ENCODE peak calls at places on chromosomes 6 and 20, in nine cellular contexts. C is GM10248, J is K562, N is OCI-LY7, Q is heart left ventricle, S is MCF 10A, X is GM12865, K is H9, H is cardiac fibroblast. D is an unnamed sample.

GRCh38 chr6:134436281-134436815 is 118.4 kb upstream of the SGK1 start:
- DNase-seq in C (peak; percentile 61), J (peak; percentile 62), N (peak; percentile 37), Q (no peak), S (peak; percentile 94), X (peak; percentile 80), K (no peak), H (peak; percentile 99), D (peak; percentile 86)

GRCh38 chr6:26234421-26235239 is 130.4 kb upstream of the BTN3A2 start:
- DNase-seq in C (peak; percentile 73), J (peak; percentile 71), N (peak; percentile 90), Q (peak; percentile 48), S (peak; percentile 90), X (peak; percentile 96), K (peak; percentile 67), H (peak; percentile 91), D (peak; percentile 54)

GRCh38 chr20:32678948-32679347 is 5.2 kb upstream of the C20orf203 start:
- DNase-seq in C (no peak), J (no peak), N (no peak), Q (no peak), S (peak; percentile 85), X (no peak), K (no peak), H (no peak), D (no peak)

GRCh38 chr20:58448958-58449357 is 59.9 kb downstream of the VAPB start:
- DNase-seq in C (no peak), J (no peak), N (no peak), Q (no peak), S (no peak), X (no peak), K (no peak), H (no peak), D (no peak)

GRCh38 chr6:43412541-43412940 is 14.8 kb upstream of the ABCC10 start:
- DNase-seq in C (no peak), J (no peak), N (no peak), Q (no peak), S (no peak), X (no peak), K (no peak), H (no peak), D (no peak)

GRCh38 chr20:39631557-39631956 is 669.4 kb downstream of the DHX35 start:
- DNase-seq in C (no peak), J (no peak), N (no peak), Q (no peak), S (peak; percentile 41), X (no peak), K (no peak), H (peak; percentile 13), D (peak; percentile 16)

GRCh38 chr6:98463038-98463437 is 371.3 kb upstream of the POU3F2 start:
- DNase-seq in C (no peak), J (no peak), N (no peak), Q (no peak), S (no peak), X (no peak), K (no peak), H (no peak), D (no peak)

GRCh38 chr20:13494019-13494418 is 144.7 kb downstream of the TASP1 start:
- DNase-seq in C (no peak), J (no peak), N (no peak), Q (no peak), S (no peak), X (no peak), K (no peak), H (peak; percentile 47), D (no peak)

GRCh38 chr6:83378621-83379388 is 52.0 kb downstream of the ME1 start:
- DNase-seq in C (no peak), J (no peak), N (no peak), Q (no peak), S (peak; percentile 17), X (no peak), K (no peak), H (peak; percentile 79), D (peak; percentile 71)

GRCh38 chr6:134757911-134758361 is 192.0 kb downstream of the ALDH8A1 start:
- DNase-seq in C (no peak), J (no peak), N (no peak), Q (no peak), S (peak; percentile 56), X (no peak), K (no peak), H (peak; percentile 15), D (no peak)

GRCh38 chr20:34574861-34575260 is 16.3 kb downstream of the MAP1LC3A start:
- DNase-seq in C (no peak), J (no peak), N (no peak), Q (no peak), S (no peak), X (no peak), K (no peak), H (no peak), D (no peak)

GRCh38 chr20:31566658-31567379 is 38.3 kb upstream of the ID1 start:
- DNase-seq in C (no peak), J (peak; percentile 49), N (peak; percentile 67), Q (no peak), S (peak; percentile 88), X (peak; percentile 53), K (peak; percentile 69), H (no peak), D (no peak)

GRCh38 chr6:117449549-117450439 is 24.1 kb upstream of the ROS1 start:
- DNase-seq in C (peak; percentile 21), J (peak; percentile 15), N (peak; percentile 62), Q (peak; percentile 41), S (peak; percentile 78), X (peak; percentile 78), K (peak; percentile 46), H (peak; percentile 94), D (peak; percentile 85)

GRCh38 chr6:52330470-52330869 is 31.5 kb upstream of the PAQR8 start:
- DNase-seq in C (no peak), J (no peak), N (no peak), Q (no peak), S (no peak), X (no peak), K (no peak), H (no peak), D (no peak)

GRCh38 chr6:21595265-21595950 is 1.9 kb downstream of the SOX4 start:
- DNase-seq in C (peak; percentile 33), J (no peak), N (peak; percentile 38), Q (peak; percentile 37), S (peak; percentile 49), X (peak; percentile 69), K (no peak), H (peak; percentile 39), D (no peak)
- TF ChIP-seq CTCF in C (no peak), J (no peak), N (no peak), Q (no peak), S (peak; percentile 21), X (peak; percentile 18), K (peak; percentile 37), H (no peak), D (peak; percentile 7)

GRCh38 chr6:97053643-97054411 is 129.3 kb downstream of the KLHL32 start:
- DNase-seq in C (no peak), J (no peak), N (peak; percentile 23), Q (no peak), S (no peak), X (no peak), K (no peak), H (peak; percentile 59), D (peak; percentile 15)

GRCh38 chr6:97064578-97064977 is 140.1 kb downstream of the KLHL32 start:
- DNase-seq in C (no peak), J (no peak), N (no peak), Q (no peak), S (no peak), X (no peak), K (peak; percentile 59), H (no peak), D (no peak)

GRCh38 chr6:97060254-97060653 is 135.7 kb downstream of the KLHL32 start:
- DNase-seq in C (no peak), J (no peak), N (no peak), Q (no peak), S (no peak), X (no peak), K (no peak), H (no peak), D (no peak)

GRCh38 chr6:97055743-97056142 is 131.2 kb downstream of the KLHL32 start:
- DNase-seq in C (no peak), J (no peak), N (no peak), Q (no peak), S (no peak), X (no peak), K (no peak), H (no peak), D (no peak)

GRCh38 chr6:97059473-97059872 is 134.9 kb downstream of the KLHL32 start:
- DNase-seq in C (peak; percentile 68), J (peak; percentile 15), N (peak; percentile 62), Q (no peak), S (peak; percentile 27), X (peak; percentile 60), K (no peak), H (peak; percentile 65), D (peak; percentile 16)
- TF ChIP-seq CTCF in C (peak; percentile 44), J (peak; percentile 74), N (peak; percentile 91), Q (peak; percentile 53), S (peak; percentile 44), X (peak; percentile 34), K (peak; percentile 71), H (peak; percentile 50), D (peak; percentile 22)

GRCh38 chr6:79646006-79646405 is 14.9 kb downstream of the SH3BGRL2 start:
- DNase-seq in C (no peak), J (no peak), N (peak; percentile 6), Q (no peak), S (no peak), X (peak; percentile 51), K (peak; percentile 41), H (no peak), D (no peak)
- TF ChIP-seq CTCF in C (no peak), J (peak; percentile 54), N (peak; percentile 54), Q (no peak), S (no peak), X (peak; percentile 28), K (peak; percentile 69), H (no peak), D (no peak)

GRCh38 chr6:10259676-10260075 is 155.2 kb downstream of the TFAP2A start:
- DNase-seq in C (no peak), J (no peak), N (no peak), Q (no peak), S (no peak), X (no peak), K (no peak), H (no peak), D (no peak)

GRCh38 chr6:10258341-10258740 is 156.5 kb downstream of the TFAP2A start:
- DNase-seq in C (no peak), J (no peak), N (no peak), Q (no peak), S (no peak), X (no peak), K (no peak), H (no peak), D (no peak)

GRCh38 chr6:10250655-10251220 is 164.1 kb downstream of the TFAP2A start:
- DNase-seq in C (no peak), J (no peak), N (no peak), Q (no peak), S (no peak), X (no peak), K (no peak), H (no peak), D (no peak)

DNA sequence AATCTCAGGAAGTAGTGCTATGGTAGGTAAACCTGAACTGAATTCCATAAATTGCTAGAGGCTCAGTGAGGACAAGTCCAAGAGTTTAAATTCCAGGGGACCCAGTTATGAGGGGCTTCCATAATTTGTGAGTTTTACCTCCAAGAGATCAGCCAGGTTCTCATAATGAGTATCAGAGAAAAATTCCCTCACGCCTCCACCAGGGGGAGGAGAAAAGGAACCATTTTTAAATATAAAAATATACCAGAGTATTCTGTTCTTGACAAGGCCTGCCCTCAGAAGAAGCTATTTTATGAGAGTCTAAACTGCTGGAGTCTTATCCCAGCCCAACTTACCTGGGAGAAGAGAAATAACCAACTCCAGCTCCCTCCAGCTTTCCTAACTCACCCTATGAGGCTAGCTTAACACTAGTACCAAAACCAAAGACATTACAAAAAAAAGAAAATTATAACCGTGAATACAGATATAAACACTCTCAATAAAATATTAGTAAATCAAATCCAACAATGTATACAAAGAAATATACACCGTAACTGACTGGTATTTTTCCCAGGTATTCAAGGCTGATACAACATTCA is 158.7 kb downstream of the TFAP2A start:
- DNase-seq in C (peak; percentile 11), J (peak; percentile 32), N (peak; percentile 37), Q (no peak), S (peak; percentile 20), X (peak; percentile 30), K (no peak), H (peak; percentile 6), D (no peak)
- TF ChIP-seq CTCF in C (peak; percentile 22), J (peak; percentile 60), N (peak; percentile 77), Q (peak; percentile 16), S (no peak), X (peak; percentile 43), K (peak; percentile 78), H (peak; percentile 43), D (peak; percentile 48)